ENCODE peak calls at places on chromosomes 5 and 9, in five cellular contexts. One of them, this sample, is unnamed.

GRCh38 chr5:179613460-179614071 is 9.9 kb downstream of the HNRNPH1 start:
- DNase-seq in uterus: no peak
- DNase-seq in osteocyte: no peak
- DNase-seq in A673: no peak
- DNase-seq in fibroblast of the aortic adventitia: no peak
- DNase-seq in this sample: peak

GRCh38 chr9:607417-607816 is 234.1 kb upstream of the DMRT1 start:
- DNase-seq in osteocyte: no peak
- DNase-seq in fibroblast of the aortic adventitia: no peak
- DNase-seq in A673: no peak
- DNase-seq in uterus: no peak
- DNase-seq in this sample: no peak

GRCh38 chr5:66207800-66208561 is 63.9 kb downstream of the SREK1 start:
- DNase-seq in osteocyte: no peak
- DNase-seq in fibroblast of the aortic adventitia: peak
- DNase-seq in uterus: peak
- DNase-seq in A673: no peak
- DNase-seq in this sample: no peak

GRCh38 chr5:57441557-57441956 is 41.1 kb downstream of the ACTBL2 start:
- DNase-seq in A673: peak
- DNase-seq in fibroblast of the aortic adventitia: peak
- DNase-seq in osteocyte: no peak
- DNase-seq in uterus: no peak
- DNase-seq in this sample: no peak

GRCh38 chr9:105309531-105309931 is 65.1 kb downstream of the SLC44A1 start:
- DNase-seq in fibroblast of the aortic adventitia: peak
- DNase-seq in uterus: no peak
- DNase-seq in osteocyte: no peak
- DNase-seq in A673: no peak
- DNase-seq in this sample: no peak

GRCh38 chr9:1273859-1274258 is 223.7 kb downstream of the DMRT2 start:
- DNase-seq in fibroblast of the aortic adventitia: no peak
- DNase-seq in A673: no peak
- DNase-seq in osteocyte: no peak
- DNase-seq in uterus: no peak
- DNase-seq in this sample: no peak

GRCh38 chr9:134571326-134571871 is 70.2 kb upstream of the COL5A1 start:
- DNase-seq in A673: peak
- DNase-seq in uterus: peak
- DNase-seq in osteocyte: peak
- DNase-seq in fibroblast of the aortic adventitia: no peak
- DNase-seq in this sample: no peak

GRCh38 chr5:123111502-123111901 is 22.5 kb downstream of the PRDM6 start:
- DNase-seq in uterus: no peak
- DNase-seq in A673: no peak
- DNase-seq in fibroblast of the aortic adventitia: no peak
- DNase-seq in osteocyte: no peak
- DNase-seq in this sample: no peak

GRCh38 chr5:158739941-158740340 is 359.8 kb downstream of the EBF1 start:
- DNase-seq in uterus: peak
- DNase-seq in A673: no peak
- DNase-seq in osteocyte: no peak
- DNase-seq in fibroblast of the aortic adventitia: peak
- DNase-seq in this sample: no peak

GRCh38 chr5:40551706-40552557 is 127.8 kb upstream of the PTGER4 start:
- DNase-seq in fibroblast of the aortic adventitia: peak
- DNase-seq in osteocyte: no peak
- DNase-seq in uterus: no peak
- DNase-seq in A673: no peak
- DNase-seq in this sample: no peak

GRCh38 chr9:114450833-114451706 is 54.2 kb downstream of the WHRN start:
- DNase-seq in osteocyte: no peak
- DNase-seq in uterus: peak
- DNase-seq in A673: no peak
- DNase-seq in fibroblast of the aortic adventitia: no peak
- DNase-seq in this sample: no peak

GRCh38 chr9:127942152-127943010 is 4.7 kb upstream of the DPM2 start:
- DNase-seq in osteocyte: no peak
- DNase-seq in fibroblast of the aortic adventitia: peak
- DNase-seq in A673: peak
- DNase-seq in uterus: peak
- DNase-seq in this sample: peak

GRCh38 chr5:163079618-163080017 is 357.8 kb upstream of the CCNG1 start:
- DNase-seq in fibroblast of the aortic adventitia: no peak
- DNase-seq in A673: no peak
- DNase-seq in osteocyte: no peak
- DNase-seq in uterus: no peak
- DNase-seq in this sample: peak

GRCh38 chr5:156037151-156037909 is 289.6 kb upstream of the SGCD start:
- DNase-seq in fibroblast of the aortic adventitia: no peak
- DNase-seq in uterus: no peak
- DNase-seq in A673: no peak
- DNase-seq in osteocyte: no peak
- DNase-seq in this sample: no peak

GRCh38 chr5:56327810-56328209 is 94.7 kb upstream of the ANKRD55 start:
- DNase-seq in osteocyte: no peak
- DNase-seq in A673: no peak
- DNase-seq in fibroblast of the aortic adventitia: no peak
- DNase-seq in uterus: no peak
- DNase-seq in this sample: peak

GRCh38 chr5:61366841-61367240 is 34.8 kb downstream of the ZSWIM6 start:
- DNase-seq in A673: no peak
- DNase-seq in fibroblast of the aortic adventitia: no peak
- DNase-seq in uterus: no peak
- DNase-seq in osteocyte: no peak
- DNase-seq in this sample: no peak

GRCh38 chr5:156640751-156641241 is 209.3 kb upstream of the PPP1R2B start:
- DNase-seq in osteocyte: no peak
- DNase-seq in A673: no peak
- DNase-seq in fibroblast of the aortic adventitia: peak
- DNase-seq in uterus: no peak
- DNase-seq in this sample: no peak

GRCh38 chr5:62633243-62633642 is 54.6 kb downstream of the LRRC70 start:
- DNase-seq in A673: no peak
- DNase-seq in fibroblast of the aortic adventitia: no peak
- DNase-seq in uterus: no peak
- DNase-seq in osteocyte: no peak
- DNase-seq in this sample: no peak

GRCh38 chr5:96196407-96196806 is 234.8 kb upstream of the ELL2 start:
- DNase-seq in uterus: no peak
- DNase-seq in osteocyte: no peak
- DNase-seq in A673: no peak
- DNase-seq in fibroblast of the aortic adventitia: no peak
- DNase-seq in this sample: no peak

GRCh38 chr9:69759478-69760277 is at the start of gene PTAR1:
- DNase-seq in A673: peak
- DNase-seq in osteocyte: peak
- DNase-seq in uterus: peak
- DNase-seq in fibroblast of the aortic adventitia: peak
- DNase-seq in this sample: peak

GRCh38 chr5:78497573-78498533 is 137.4 kb downstream of the SCAMP1 start:
- DNase-seq in A673: no peak
- DNase-seq in fibroblast of the aortic adventitia: peak
- DNase-seq in osteocyte: no peak
- DNase-seq in uterus: no peak
- DNase-seq in this sample: no peak

GRCh38 chr9:106322741-106323140 is 540.2 kb upstream of the ZNF462 start:
- DNase-seq in A673: no peak
- DNase-seq in uterus: no peak
- DNase-seq in fibroblast of the aortic adventitia: no peak
- DNase-seq in osteocyte: no peak
- DNase-seq in this sample: no peak

GRCh38 chr9:36894695-36895310 is 139.3 kb downstream of the PAX5 start:
- DNase-seq in osteocyte: no peak
- DNase-seq in uterus: no peak
- DNase-seq in A673: no peak
- DNase-seq in fibroblast of the aortic adventitia: no peak
- DNase-seq in this sample: no peak

GRCh38 chr5:101123365-101123764 is 220.3 kb upstream of the ST8SIA4 start:
- DNase-seq in osteocyte: no peak
- DNase-seq in uterus: no peak
- DNase-seq in A673: no peak
- DNase-seq in fibroblast of the aortic adventitia: no peak
- DNase-seq in this sample: no peak

GRCh38 chr9:98724810-98725530 is 16.2 kb upstream of the GABBR2 start:
- DNase-seq in uterus: no peak
- DNase-seq in fibroblast of the aortic adventitia: no peak
- DNase-seq in osteocyte: no peak
- DNase-seq in A673: no peak
- DNase-seq in this sample: no peak

GRCh38 chr5:10522224-10522611 is 41.7 kb upstream of the ANKRD33B start:
- DNase-seq in uterus: no peak
- DNase-seq in fibroblast of the aortic adventitia: no peak
- DNase-seq in osteocyte: no peak
- DNase-seq in A673: no peak
- DNase-seq in this sample: no peak

GRCh38 chr5:10524376-10525123 is 39.3 kb upstream of the ANKRD33B start:
- DNase-seq in A673: no peak
- DNase-seq in fibroblast of the aortic adventitia: peak
- DNase-seq in osteocyte: no peak
- DNase-seq in uterus: no peak
- DNase-seq in this sample: no peak

GRCh38 chr5:10520716-10521115 is 43.2 kb upstream of the ANKRD33B start:
- DNase-seq in osteocyte: no peak
- DNase-seq in uterus: no peak
- DNase-seq in fibroblast of the aortic adventitia: peak
- DNase-seq in A673: no peak
- DNase-seq in this sample: no peak

GRCh38 chr5:10519729-10520128 is 44.1 kb upstream of the ANKRD33B start:
- DNase-seq in osteocyte: no peak
- DNase-seq in A673: no peak
- DNase-seq in fibroblast of the aortic adventitia: no peak
- DNase-seq in uterus: no peak
- DNase-seq in this sample: no peak

GRCh38 chr5:10521466-10522223 is 42.2 kb upstream of the ANKRD33B start:
- DNase-seq in fibroblast of the aortic adventitia: no peak
- DNase-seq in A673: no peak
- DNase-seq in osteocyte: no peak
- DNase-seq in uterus: no peak
- DNase-seq in this sample: no peak
- TF ChIP-seq CTCF in fibroblast of the aortic adventitia: peak
- TF ChIP-seq CTCF in A673: peak
- TF ChIP-seq CTCF in osteocyte: peak
- TF ChIP-seq CTCF in uterus: no peak
- TF ChIP-seq CTCF in this sample: peak

GRCh38 chr9:34592895-34593601 is 3.5 kb upstream of the CNTFR start:
- DNase-seq in fibroblast of the aortic adventitia: peak
- DNase-seq in osteocyte: no peak
- DNase-seq in uterus: peak
- DNase-seq in A673: no peak
- DNase-seq in this sample: peak

GRCh38 chr9:34590376-34591090 is 1.0 kb upstream of the CNTFR start:
- DNase-seq in osteocyte: no peak
- DNase-seq in A673: peak
- DNase-seq in uterus: peak
- DNase-seq in fibroblast of the aortic adventitia: no peak
- DNase-seq in this sample: peak

GRCh38 chr9:34591091-34591910 is 1.8 kb upstream of the CNTFR start:
- DNase-seq in fibroblast of the aortic adventitia: peak
- DNase-seq in uterus: peak
- DNase-seq in osteocyte: peak
- DNase-seq in A673: peak
- DNase-seq in this sample: peak

GRCh38 chr9:34594177-34594576 is 4.7 kb upstream of the CNTFR start:
- DNase-seq in uterus: peak
- DNase-seq in A673: no peak
- DNase-seq in fibroblast of the aortic adventitia: no peak
- DNase-seq in osteocyte: no peak
- DNase-seq in this sample: no peak

GRCh38 chr9:34591911-34592866 is 2.7 kb upstream of the CNTFR start:
- DNase-seq in fibroblast of the aortic adventitia: no peak
- DNase-seq in A673: no peak
- DNase-seq in osteocyte: no peak
- DNase-seq in uterus: no peak
- DNase-seq in this sample: no peak
- TF ChIP-seq CTCF in fibroblast of the aortic adventitia: no peak
- TF ChIP-seq CTCF in A673: peak
- TF ChIP-seq CTCF in osteocyte: no peak
- TF ChIP-seq CTCF in uterus: no peak
- TF ChIP-seq CTCF in this sample: no peak

GRCh38 chr9:75333624-75334023 is 245.3 kb downstream of the OSTF1 start:
- DNase-seq in uterus: no peak
- DNase-seq in fibroblast of the aortic adventitia: no peak
- DNase-seq in A673: no peak
- DNase-seq in osteocyte: no peak
- DNase-seq in this sample: no peak
- TF ChIP-seq CTCF in uterus: peak
- TF ChIP-seq CTCF in fibroblast of the aortic adventitia: no peak
- TF ChIP-seq CTCF in A673: peak
- TF ChIP-seq CTCF in osteocyte: peak
- TF ChIP-seq CTCF in this sample: no peak

DNA sequence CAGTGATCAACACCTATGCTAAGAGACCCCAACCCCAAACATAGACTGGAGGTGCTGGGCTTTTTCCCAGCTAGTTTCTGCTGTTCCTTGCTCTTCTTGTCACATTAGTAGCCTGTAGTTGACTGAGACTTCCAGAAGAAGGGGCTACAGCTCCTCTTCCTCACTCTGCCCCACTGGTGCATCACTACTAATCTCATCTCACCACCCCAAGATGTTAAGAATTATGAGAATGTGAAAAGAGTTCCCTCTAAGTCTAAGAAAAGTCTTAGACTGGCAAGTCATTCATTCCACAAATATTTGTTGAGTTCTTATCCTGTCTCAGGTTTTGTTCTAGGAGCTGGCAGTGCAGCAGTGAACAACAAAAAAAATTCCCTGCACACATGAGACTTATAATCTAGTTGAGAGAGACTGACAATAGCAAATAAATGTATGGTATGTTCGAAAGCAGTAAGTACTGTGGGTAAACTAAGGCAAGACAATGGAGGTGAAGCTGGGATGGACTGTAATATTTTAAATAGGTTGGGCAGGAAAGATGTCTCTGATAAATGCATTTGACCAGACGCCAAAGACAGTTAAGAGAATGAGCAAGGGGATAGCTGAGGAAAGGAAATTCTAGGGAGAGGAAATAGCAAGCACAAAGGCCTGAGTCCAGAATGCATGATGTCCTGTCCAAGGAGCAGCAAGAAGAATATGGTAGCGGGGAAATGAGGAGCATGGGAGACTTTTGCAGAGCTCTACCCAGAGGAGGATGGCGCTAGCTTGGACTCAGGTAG is 92.3 kb downstream of the PTCD2 start:
- DNase-seq in osteocyte: no peak
- DNase-seq in A673: no peak
- DNase-seq in fibroblast of the aortic adventitia: peak
- DNase-seq in uterus: no peak
- DNase-seq in this sample: no peak
- TF ChIP-seq CTCF in osteocyte: peak
- TF ChIP-seq CTCF in A673: no peak
- TF ChIP-seq CTCF in fibroblast of the aortic adventitia: peak
- TF ChIP-seq CTCF in uterus: no peak
- TF ChIP-seq CTCF in this sample: no peak

GRCh38 chr9:32351845-32352244 is 32.6 kb upstream of the ACO1 start:
- DNase-seq in fibroblast of the aortic adventitia: no peak
- DNase-seq in osteocyte: no peak
- DNase-seq in uterus: no peak
- DNase-seq in A673: peak
- DNase-seq in this sample: no peak
- TF ChIP-seq CTCF in fibroblast of the aortic adventitia: peak
- TF ChIP-seq CTCF in osteocyte: peak
- TF ChIP-seq CTCF in uterus: no peak
- TF ChIP-seq CTCF in A673: peak
- TF ChIP-seq CTCF in this sample: no peak